ENCODE peak calls at places on chromosomes 12 and 14, in seven cellular contexts. One of them, this sample, is unnamed.

GRCh38 chr14:89444536-89445125 is 27.6 kb upstream of the FOXN3 start:
- DNase-seq in mesendoderm: no peak
- DNase-seq in H9: no peak
- DNase-seq in trophoblast cell: no peak
- DNase-seq in IMR-90: peak
- DNase-seq in neuronal stem cell: no peak
- DNase-seq in mesenchymal stem cell: peak
- DNase-seq in this sample: no peak

GRCh38 chr12:77685112-77685511 is 145.6 kb upstream of the NAV3 start:
- DNase-seq in mesendoderm: peak
- DNase-seq in H9: peak
- DNase-seq in trophoblast cell: peak
- DNase-seq in IMR-90: peak
- DNase-seq in neuronal stem cell: peak
- DNase-seq in mesenchymal stem cell: peak
- DNase-seq in this sample: peak

GRCh38 chr12:2613674-2614073 is 181.1 kb upstream of the FKBP4 start:
- DNase-seq in mesendoderm: no peak
- DNase-seq in H9: no peak
- DNase-seq in trophoblast cell: peak
- DNase-seq in IMR-90: peak
- DNase-seq in neuronal stem cell: no peak
- DNase-seq in mesenchymal stem cell: peak
- DNase-seq in this sample: no peak

GRCh38 chr12:23236056-23236455 is 611.1 kb downstream of the ETNK1 start:
- DNase-seq in mesendoderm: no peak
- DNase-seq in H9: no peak
- DNase-seq in trophoblast cell: no peak
- DNase-seq in IMR-90: no peak
- DNase-seq in neuronal stem cell: no peak
- DNase-seq in mesenchymal stem cell: no peak
- DNase-seq in this sample: no peak

GRCh38 chr12:111088409-111088808 is 168.0 kb upstream of the MYL2 start:
- DNase-seq in mesendoderm: no peak
- DNase-seq in H9: no peak
- DNase-seq in trophoblast cell: no peak
- DNase-seq in IMR-90: no peak
- DNase-seq in neuronal stem cell: no peak
- DNase-seq in mesenchymal stem cell: no peak
- DNase-seq in this sample: no peak

GRCh38 chr14:75837151-75837787 is 144.5 kb downstream of the TGFB3 start:
- DNase-seq in mesendoderm: no peak
- DNase-seq in H9: no peak
- DNase-seq in trophoblast cell: peak
- DNase-seq in IMR-90: no peak
- DNase-seq in neuronal stem cell: no peak
- DNase-seq in mesenchymal stem cell: peak
- DNase-seq in this sample: no peak

GRCh38 chr12:3035815-3036702 is 41.1 kb upstream of the TSPAN9 start:
- DNase-seq in mesendoderm: no peak
- DNase-seq in H9: no peak
- DNase-seq in trophoblast cell: no peak
- DNase-seq in IMR-90: peak
- DNase-seq in neuronal stem cell: no peak
- DNase-seq in mesenchymal stem cell: no peak
- DNase-seq in this sample: no peak

GRCh38 chr14:29548948-29549370 is 378.7 kb downstream of the PRKD1 start:
- DNase-seq in mesendoderm: peak
- DNase-seq in H9: no peak
- DNase-seq in trophoblast cell: peak
- DNase-seq in IMR-90: peak
- DNase-seq in neuronal stem cell: peak
- DNase-seq in mesenchymal stem cell: peak
- DNase-seq in this sample: no peak

GRCh38 chr12:65695077-65695865 is 129.0 kb upstream of the HMGA2 start:
- DNase-seq in mesendoderm: peak
- DNase-seq in H9: no peak
- DNase-seq in trophoblast cell: no peak
- DNase-seq in IMR-90: peak
- DNase-seq in neuronal stem cell: no peak
- DNase-seq in mesenchymal stem cell: peak
- DNase-seq in this sample: no peak

GRCh38 chr12:12999276-12999958 is 648 bp downstream of the HEBP1 start:
- DNase-seq in mesendoderm: no peak
- DNase-seq in H9: no peak
- DNase-seq in trophoblast cell: no peak
- DNase-seq in IMR-90: no peak
- DNase-seq in neuronal stem cell: no peak
- DNase-seq in mesenchymal stem cell: no peak
- DNase-seq in this sample: no peak

GRCh38 chr14:66070542-66071319 is 415.4 kb upstream of the CCDC196 start:
- DNase-seq in mesendoderm: peak
- DNase-seq in H9: peak
- DNase-seq in trophoblast cell: no peak
- DNase-seq in IMR-90: no peak
- DNase-seq in neuronal stem cell: peak
- DNase-seq in mesenchymal stem cell: peak
- DNase-seq in this sample: peak

GRCh38 chr14:99215277-99215676 is 56.7 kb downstream of the BCL11B start:
- DNase-seq in mesendoderm: no peak
- DNase-seq in H9: no peak
- DNase-seq in trophoblast cell: no peak
- DNase-seq in IMR-90: no peak
- DNase-seq in neuronal stem cell: no peak
- DNase-seq in mesenchymal stem cell: no peak
- DNase-seq in this sample: no peak

GRCh38 chr14:70901218-70901772 is 6.0 kb upstream of the PCNX1 start:
- DNase-seq in mesendoderm: peak
- DNase-seq in H9: no peak
- DNase-seq in trophoblast cell: peak
- DNase-seq in IMR-90: peak
- DNase-seq in neuronal stem cell: no peak
- DNase-seq in mesenchymal stem cell: peak
- DNase-seq in this sample: no peak

GRCh38 chr12:43921666-43922337 is 85.9 kb downstream of the TMEM117 start:
- DNase-seq in mesendoderm: peak
- DNase-seq in H9: no peak
- DNase-seq in trophoblast cell: no peak
- DNase-seq in IMR-90: peak
- DNase-seq in neuronal stem cell: no peak
- DNase-seq in mesenchymal stem cell: peak
- DNase-seq in this sample: no peak

GRCh38 chr12:57719777-57720605 is 18.6 kb downstream of the AGAP2 start:
- DNase-seq in mesendoderm: no peak
- DNase-seq in H9: no peak
- DNase-seq in trophoblast cell: no peak
- DNase-seq in IMR-90: no peak
- DNase-seq in neuronal stem cell: no peak
- DNase-seq in mesenchymal stem cell: no peak
- DNase-seq in this sample: no peak

GRCh38 chr14:97458302-97459137 is 661.3 kb downstream of the VRK1 start:
- DNase-seq in mesendoderm: peak
- DNase-seq in H9: peak
- DNase-seq in trophoblast cell: no peak
- DNase-seq in IMR-90: no peak
- DNase-seq in neuronal stem cell: no peak
- DNase-seq in mesenchymal stem cell: no peak
- DNase-seq in this sample: peak

GRCh38 chr12:76470028-76470939 is 89.3 kb downstream of the OSBPL8 start:
- DNase-seq in mesendoderm: peak
- DNase-seq in H9: no peak
- DNase-seq in trophoblast cell: peak
- DNase-seq in IMR-90: peak
- DNase-seq in neuronal stem cell: no peak
- DNase-seq in mesenchymal stem cell: peak
- DNase-seq in this sample: no peak

GRCh38 chr14:106201376-106201775 is 675.0 kb downstream of the TMEM121 start:
- DNase-seq in mesendoderm: no peak
- DNase-seq in H9: no peak
- DNase-seq in trophoblast cell: no peak
- DNase-seq in IMR-90: no peak
- DNase-seq in neuronal stem cell: no peak
- DNase-seq in mesenchymal stem cell: no peak
- DNase-seq in this sample: no peak

GRCh38 chr14:23695220-23695999 is 59.2 kb downstream of the DHRS2 start:
- DNase-seq in mesendoderm: peak
- DNase-seq in H9: peak
- DNase-seq in trophoblast cell: no peak
- DNase-seq in IMR-90: no peak
- DNase-seq in neuronal stem cell: peak
- DNase-seq in mesenchymal stem cell: no peak
- DNase-seq in this sample: peak

GRCh38 chr12:28231248-28231647 is 41.0 kb downstream of the CCDC91 start:
- DNase-seq in mesendoderm: no peak
- DNase-seq in H9: no peak
- DNase-seq in trophoblast cell: no peak
- DNase-seq in IMR-90: no peak
- DNase-seq in neuronal stem cell: no peak
- DNase-seq in mesenchymal stem cell: no peak
- DNase-seq in this sample: no peak

GRCh38 chr14:54366726-54367707 is 29.8 kb upstream of the CDKN3 start:
- DNase-seq in mesendoderm: peak
- DNase-seq in H9: peak
- DNase-seq in trophoblast cell: peak
- DNase-seq in IMR-90: peak
- DNase-seq in neuronal stem cell: no peak
- DNase-seq in mesenchymal stem cell: peak
- DNase-seq in this sample: peak

DNA sequence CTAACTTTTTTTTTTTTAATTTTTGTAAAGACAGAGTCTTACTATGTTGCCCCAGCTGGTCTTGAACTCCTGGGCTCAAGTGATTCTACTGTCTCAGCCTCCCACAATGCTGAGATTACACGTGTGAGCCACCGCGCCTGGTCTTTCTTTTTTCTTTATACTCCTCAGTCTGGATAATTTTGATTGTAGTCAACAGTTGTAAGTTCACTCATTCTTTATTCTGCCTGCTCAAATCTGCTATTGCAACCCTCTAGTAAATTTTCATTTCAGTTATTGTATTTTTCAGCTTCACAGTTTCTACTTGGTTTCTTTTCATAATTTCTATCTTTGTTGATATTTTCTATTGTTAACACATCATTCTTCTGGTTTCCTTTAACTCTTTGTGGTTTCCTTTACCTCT is 5.8 kb upstream of the MIS18BP1 start:
- DNase-seq in mesendoderm: no peak
- DNase-seq in H9: no peak
- DNase-seq in trophoblast cell: no peak
- DNase-seq in IMR-90: no peak
- DNase-seq in neuronal stem cell: no peak
- DNase-seq in mesenchymal stem cell: no peak
- DNase-seq in this sample: no peak
- H2BK120ac ChIP-seq in mesendoderm: no peak
- H2BK120ac ChIP-seq in H9: no peak
- H2BK120ac ChIP-seq in trophoblast cell: no peak
- H2BK120ac ChIP-seq in IMR-90: no peak
- H2BK120ac ChIP-seq in neuronal stem cell: no peak
- H2BK120ac ChIP-seq in mesenchymal stem cell: no peak
- H2BK120ac ChIP-seq in this sample: no peak

DNA sequence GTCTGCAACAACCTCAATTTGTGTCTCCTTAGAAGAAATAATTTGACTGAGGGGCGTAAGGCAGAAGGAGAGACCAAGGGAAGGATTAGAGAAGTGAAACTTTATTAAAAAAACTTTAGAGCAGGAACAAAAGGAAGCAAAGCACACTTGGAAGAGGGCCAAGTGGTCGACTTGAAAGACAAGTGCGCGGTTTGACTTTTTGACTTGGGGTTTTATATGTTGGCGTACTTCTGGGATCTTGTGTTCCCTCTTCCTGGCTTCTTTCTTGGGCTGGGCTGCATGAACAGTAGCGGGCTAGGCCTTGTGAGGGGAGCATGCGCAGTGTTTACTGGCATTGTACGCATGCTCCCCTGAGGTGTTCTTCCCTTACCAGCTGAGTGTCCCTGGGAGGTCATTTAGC is 369.3 kb upstream of the DCN start:
- DNase-seq in mesendoderm: no peak
- DNase-seq in H9: no peak
- DNase-seq in trophoblast cell: no peak
- DNase-seq in IMR-90: no peak
- DNase-seq in neuronal stem cell: no peak
- DNase-seq in mesenchymal stem cell: no peak
- DNase-seq in this sample: no peak
- H2BK120ac ChIP-seq in mesendoderm: no peak
- H2BK120ac ChIP-seq in H9: no peak
- H2BK120ac ChIP-seq in trophoblast cell: no peak
- H2BK120ac ChIP-seq in IMR-90: no peak
- H2BK120ac ChIP-seq in neuronal stem cell: no peak
- H2BK120ac ChIP-seq in mesenchymal stem cell: no peak
- H2BK120ac ChIP-seq in this sample: no peak

GRCh38 chr14:40485688-40486087 is 1053.5 kb upstream of the FBXO33 start:
- DNase-seq in mesendoderm: no peak
- DNase-seq in H9: no peak
- DNase-seq in trophoblast cell: no peak
- DNase-seq in IMR-90: no peak
- DNase-seq in neuronal stem cell: no peak
- DNase-seq in mesenchymal stem cell: no peak
- DNase-seq in this sample: no peak
- H2BK120ac ChIP-seq in mesendoderm: no peak
- H2BK120ac ChIP-seq in H9: no peak
- H2BK120ac ChIP-seq in trophoblast cell: no peak
- H2BK120ac ChIP-seq in IMR-90: no peak
- H2BK120ac ChIP-seq in neuronal stem cell: no peak
- H2BK120ac ChIP-seq in mesenchymal stem cell: no peak
- H2BK120ac ChIP-seq in this sample: no peak

DNA sequence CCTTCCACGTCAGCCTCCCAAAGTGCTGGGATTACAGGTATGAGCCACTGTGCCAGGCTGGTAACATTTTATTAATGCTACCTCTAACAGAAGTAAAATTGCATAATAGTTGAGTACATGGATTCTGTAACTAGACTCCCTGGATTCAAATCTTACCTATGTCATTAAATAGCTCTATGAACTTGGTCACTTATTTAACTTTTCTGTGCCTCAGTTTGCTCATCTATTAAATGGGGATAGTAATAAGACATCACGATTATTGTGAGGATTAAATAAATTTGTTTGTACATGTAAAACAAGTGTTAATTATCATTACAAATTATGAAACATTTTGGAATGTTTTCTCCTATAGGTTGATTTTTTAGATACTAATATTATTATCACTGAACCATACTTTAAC is 6.7 kb downstream of the ACTR6 start:
- DNase-seq in mesendoderm: no peak
- DNase-seq in H9: no peak
- DNase-seq in trophoblast cell: no peak
- DNase-seq in IMR-90: no peak
- DNase-seq in neuronal stem cell: no peak
- DNase-seq in mesenchymal stem cell: no peak
- DNase-seq in this sample: no peak
- H2BK120ac ChIP-seq in mesendoderm: no peak
- H2BK120ac ChIP-seq in H9: no peak
- H2BK120ac ChIP-seq in trophoblast cell: no peak
- H2BK120ac ChIP-seq in IMR-90: no peak
- H2BK120ac ChIP-seq in neuronal stem cell: no peak
- H2BK120ac ChIP-seq in mesenchymal stem cell: no peak
- H2BK120ac ChIP-seq in this sample: no peak

DNA sequence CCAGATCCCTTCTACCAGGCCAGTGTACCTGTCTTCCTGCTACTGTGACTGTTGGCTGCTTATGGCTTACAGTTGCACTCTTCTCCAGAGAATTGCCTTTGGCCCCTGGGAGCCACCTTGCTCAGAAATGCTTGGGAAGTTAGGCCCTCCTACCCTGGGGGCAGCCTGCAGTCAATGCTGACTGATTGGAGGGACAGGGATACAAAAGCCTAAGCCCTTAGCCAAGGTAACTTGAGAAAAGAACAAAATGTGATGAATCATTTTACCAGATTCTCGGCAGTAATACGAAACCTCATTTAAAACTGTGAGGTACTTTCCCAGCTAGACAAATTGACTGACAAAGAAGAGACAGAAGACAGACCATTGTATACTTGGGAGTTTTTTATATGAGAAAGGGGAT is 47.3 kb downstream of the PTCSC3 start:
- DNase-seq in mesendoderm: peak
- DNase-seq in H9: peak
- DNase-seq in trophoblast cell: no peak
- DNase-seq in IMR-90: no peak
- DNase-seq in neuronal stem cell: no peak
- DNase-seq in mesenchymal stem cell: no peak
- DNase-seq in this sample: peak
- H2BK120ac ChIP-seq in mesendoderm: no peak
- H2BK120ac ChIP-seq in H9: no peak
- H2BK120ac ChIP-seq in trophoblast cell: no peak
- H2BK120ac ChIP-seq in IMR-90: no peak
- H2BK120ac ChIP-seq in neuronal stem cell: no peak
- H2BK120ac ChIP-seq in mesenchymal stem cell: no peak
- H2BK120ac ChIP-seq in this sample: no peak